ENCODE peak calls at places on chromosomes 2 and 18, in four cellular contexts. I is stomach, D is A549, S is spleen. P is an unnamed sample.

GRCh38 chr2:124763611-124764010 is 738.5 kb downstream of the CNTNAP5 start:
- DNase-seq in I (no peak), D (no peak), S (no peak), P (no peak)

GRCh38 chr2:105509271-105510086 is 110.6 kb upstream of the FHL2 start:
- DNase-seq in I (no peak), D (no peak), S (no peak), P (no peak)

GRCh38 chr2:227033471-227034148 is 130.4 kb downstream of the COL4A4 start:
- DNase-seq in I (peak), D (peak), S (peak), P (peak)

GRCh38 chr2:215136669-215137328 is 1.6 kb downstream of the ABCA12 start:
- DNase-seq in I (no peak), D (no peak), S (no peak), P (no peak)

GRCh38 chr18:59067873-59068272 is 71.8 kb upstream of the SEC11C start:
- DNase-seq in I (peak), D (peak), S (no peak), P (no peak)

GRCh38 chr2:1886405-1886992 is 142.2 kb upstream of the PXDN start:
- DNase-seq in I (peak), D (peak), S (no peak), P (peak)

GRCh38 chr2:96329416-96329815 is 4.3 kb downstream of the ITPRIPL1 start:
- DNase-seq in I (no peak), D (no peak), S (no peak), P (peak)

GRCh38 chr2:20962939-20963543 is 80.8 kb downstream of the APOB start:
- DNase-seq in I (peak), D (peak), S (peak), P (peak)

GRCh38 chr2:118527571-118527970 is 319.9 kb downstream of the EN1 start:
- DNase-seq in I (no peak), D (no peak), S (no peak), P (no peak)

GRCh38 chr2:100780203-100781008 is 39.5 kb upstream of the NPAS2 start:
- DNase-seq in I (no peak), D (peak), S (no peak), P (peak)

GRCh38 chr2:155377178-155377780 is 678.8 kb downstream of the KCNJ3 start:
- DNase-seq in I (no peak), D (peak), S (no peak), P (no peak)

GRCh38 chr2:151638188-151638933 is 95.9 kb downstream of the NEB start:
- DNase-seq in I (no peak), D (peak), S (no peak), P (no peak)

GRCh38 chr18:25445430-25445829 is 93.5 kb upstream of the ZNF521 start:
- DNase-seq in I (no peak), D (no peak), S (no peak), P (no peak)

GRCh38 chr2:104708967-104709366 is 144.9 kb upstream of the POU3F3 start:
- DNase-seq in I (no peak), D (no peak), S (no peak), P (no peak)

GRCh38 chr2:42450136-42450535 is 43.6 kb downstream of the KCNG3 start:
- DNase-seq in I (no peak), D (no peak), S (no peak), P (peak)

GRCh38 chr18:6058941-6059340 is 163.6 kb upstream of the TMEM200C start:
- DNase-seq in I (no peak), D (no peak), S (no peak), P (no peak)

GRCh38 chr2:69559696-69560482 is 83.7 kb downstream of the AAK1 start:
- DNase-seq in I (no peak), D (peak), S (no peak), P (no peak)

GRCh38 chr2:60516383-60516811 is 37.1 kb downstream of the BCL11A start:
- DNase-seq in I (no peak), D (peak), S (no peak), P (no peak)

GRCh38 chr2:149657393-149657792 is 69.8 kb upstream of the MMADHC start:
- DNase-seq in I (no peak), D (no peak), S (no peak), P (no peak)

GRCh38 chr2:60932954-60933353 is 51.6 kb downstream of the REL start:
- DNase-seq in I (no peak), D (no peak), S (no peak), P (no peak)

GRCh38 chr2:69490486-69490885 is 53.3 kb upstream of the NFU1 start:
- DNase-seq in I (no peak), D (no peak), S (no peak), P (no peak)

GRCh38 chr2:213187833-213188532 is 36.6 kb upstream of the IKZF2 start:
- DNase-seq in I (no peak), D (peak), S (no peak), P (peak)

GRCh38 chr2:70190086-70190412 is 770 bp downstream of the C2orf42 start:
- DNase-seq in I (no peak), D (no peak), S (no peak), P (no peak)

GRCh38 chr2:111903516-111903915 is 5.1 kb downstream of the MERTK start:
- DNase-seq in I (no peak), D (no peak), S (no peak), P (no peak)

GRCh38 chr2:70468898-70469297 is 84.7 kb downstream of the TGFA start:
- DNase-seq in I (no peak), D (no peak), S (no peak), P (no peak)

GRCh38 chr2:221529943-221530652 is 42.0 kb downstream of the EPHA4 start:
- DNase-seq in I (no peak), D (peak), S (no peak), P (peak)

GRCh38 chr2:21552999-21553398 is 429.2 kb downstream of the TDRD15 start:
- DNase-seq in I (no peak), D (no peak), S (no peak), P (no peak)

GRCh38 chr2:113131343-113131933 is 4.0 kb downstream of the IL1RN start:
- DNase-seq in I (no peak), D (no peak), S (no peak), P (no peak)

GRCh38 chr2:56170536-56170935 is 13.3 kb upstream of the CCDC85A start:
- DNase-seq in I (no peak), D (no peak), S (no peak), P (no peak)

GRCh38 chr18:10299686-10300085 is 154.7 kb upstream of the APCDD1 start:
- DNase-seq in I (no peak), D (no peak), S (no peak), P (no peak)

GRCh38 chr2:32553829-32554432 is 73.9 kb upstream of the TTC27 start:
- DNase-seq in I (no peak), D (peak), S (no peak), P (peak)

GRCh38 chr2:233072838-233073237 is 12.7 kb downstream of the INPP5D start:
- DNase-seq in I (peak), D (no peak), S (peak), P (no peak)

GRCh38 chr2:230410861-230411464 is 5.0 kb upstream of the SP100 start:
- DNase-seq in I (no peak), D (no peak), S (peak), P (no peak)

DNA sequence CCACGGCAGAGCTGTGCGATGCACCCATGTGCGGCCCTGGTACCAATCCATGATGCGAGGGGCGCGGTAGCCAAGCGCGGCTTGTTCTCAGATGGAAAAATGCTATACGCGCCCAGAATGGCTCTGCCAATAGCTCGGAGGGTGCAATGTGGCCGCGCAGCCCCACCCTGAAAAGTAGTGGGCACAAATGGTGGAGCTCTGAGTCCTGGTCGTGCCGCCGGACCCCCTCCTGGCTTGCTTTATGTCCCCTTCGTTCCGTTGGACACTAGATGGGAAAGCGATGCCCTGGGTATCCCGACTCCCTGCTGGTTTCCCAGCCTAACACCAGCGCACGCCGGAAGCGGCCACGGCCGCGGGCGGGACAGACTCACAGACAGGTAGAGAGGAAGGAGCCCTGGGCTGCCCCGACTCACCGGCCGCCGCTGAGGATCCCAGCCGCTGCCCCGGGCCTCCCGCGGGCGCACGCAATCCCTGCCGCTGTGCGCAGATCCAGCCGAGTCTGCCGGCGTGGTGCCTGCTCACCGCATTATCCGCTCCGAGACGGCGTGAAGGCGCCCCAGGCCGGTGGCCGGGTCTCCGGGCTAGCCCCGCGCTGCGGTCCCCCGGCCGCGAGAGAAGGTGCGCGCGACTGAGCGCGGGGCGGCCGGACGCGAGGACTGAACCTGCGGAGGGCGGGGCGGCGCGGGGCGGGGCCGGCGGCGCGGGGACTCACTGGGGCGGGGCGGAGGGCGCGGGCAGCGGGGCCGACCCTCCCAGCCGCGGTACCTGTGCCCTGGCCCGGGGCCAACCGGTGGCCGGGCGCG is at the start of gene CDC42EP3:
- DNase-seq in I (peak), D (peak), S (peak), P (peak)
- TF ChIP-seq POLR2A in I (no peak), D (peak), S (peak), P (peak)

DNA sequence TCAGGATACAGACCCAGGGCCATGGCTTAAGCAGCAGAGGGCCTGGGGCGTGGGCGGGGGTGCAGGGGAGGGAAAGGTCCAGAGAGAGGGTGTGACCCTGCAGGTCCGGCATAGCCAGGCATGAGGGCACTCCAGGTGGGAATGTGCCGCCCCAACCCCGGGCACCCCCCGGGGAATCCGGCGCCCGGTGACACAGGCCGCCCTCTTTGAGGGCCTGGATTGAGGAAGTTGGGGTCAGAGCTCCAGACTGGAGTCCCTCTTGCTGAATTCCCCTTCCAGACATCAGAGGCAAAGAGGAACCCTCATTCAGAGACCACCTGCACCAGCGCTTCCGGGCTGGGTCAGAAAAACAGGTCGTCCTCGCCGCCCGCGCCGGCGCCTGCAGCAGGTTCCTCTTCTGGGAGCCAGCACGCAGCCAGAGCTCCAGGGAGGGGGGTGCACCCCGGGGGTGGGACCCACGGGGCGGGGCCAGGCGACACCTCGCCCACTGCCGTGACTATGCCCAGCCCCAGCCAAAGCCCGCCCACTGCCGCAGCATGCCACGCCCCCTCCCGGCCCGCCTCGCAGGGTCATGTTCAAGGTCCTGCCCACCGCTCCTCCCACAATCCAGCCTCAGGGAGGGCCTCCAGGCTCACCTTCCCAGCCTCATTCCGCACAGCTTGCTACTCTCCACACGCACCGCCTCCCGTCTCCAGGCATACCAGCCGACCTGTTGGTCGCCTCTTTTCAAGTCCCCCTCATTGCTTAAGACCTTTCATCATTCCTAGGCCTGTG is 98.3 kb upstream of the ID2 start:
- DNase-seq in I (peak), D (peak), S (peak), P (no peak)
- TF ChIP-seq POLR2A in I (no peak), D (no peak), S (no peak), P (no peak)

GRCh38 chr2:76567478-76567877 is 856.8 kb upstream of the GCFC2 start:
- DNase-seq in I (no peak), D (no peak), S (no peak), P (no peak)
- TF ChIP-seq POLR2A in I (no peak), D (no peak), S (no peak), P (no peak)

DNA sequence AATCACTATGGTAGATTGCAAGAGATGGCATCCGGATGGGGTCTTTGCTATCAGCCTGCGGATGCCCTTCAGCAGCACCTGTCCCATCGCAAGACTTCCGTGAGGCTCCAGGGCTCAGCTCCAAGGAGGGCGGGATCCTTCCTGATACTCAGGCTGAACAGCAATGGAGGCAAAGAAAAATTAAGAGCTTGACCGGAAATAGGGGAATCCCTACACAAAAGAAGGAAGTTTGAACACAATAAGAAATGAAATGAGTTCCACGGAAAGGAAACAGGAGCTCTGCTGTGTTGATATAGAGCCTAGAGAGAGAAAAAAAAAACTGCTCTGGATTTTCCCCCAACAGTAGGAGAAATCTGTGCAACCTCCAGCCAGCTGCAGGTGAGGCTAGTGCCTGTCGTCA is 91.9 kb downstream of the ARL4C start:
- DNase-seq in I (no peak), D (no peak), S (no peak), P (no peak)
- TF ChIP-seq POLR2A in I (no peak), D (no peak), S (no peak), P (no peak)

GRCh38 chr2:169798718-169799495 is at the start of gene SSB:
- DNase-seq in I (peak), D (peak), S (peak), P (peak)
- TF ChIP-seq POLR2A in I (no peak), D (peak), S (peak), P (peak)

GRCh38 chr2:29377788-29378187 is 262.6 kb downstream of the CLIP4 start:
- DNase-seq in I (no peak), D (no peak), S (no peak), P (no peak)

GRCh38 chr2:29372185-29372584 is 257.0 kb downstream of the CLIP4 start:
- DNase-seq in I (no peak), D (no peak), S (no peak), P (no peak)

GRCh38 chr2:29370581-29371125 is 255.4 kb downstream of the CLIP4 start:
- DNase-seq in I (no peak), D (no peak), S (no peak), P (no peak)

GRCh38 chr2:29376541-29376940 is 261.3 kb downstream of the CLIP4 start:
- DNase-seq in I (no peak), D (no peak), S (no peak), P (no peak)

DNA sequence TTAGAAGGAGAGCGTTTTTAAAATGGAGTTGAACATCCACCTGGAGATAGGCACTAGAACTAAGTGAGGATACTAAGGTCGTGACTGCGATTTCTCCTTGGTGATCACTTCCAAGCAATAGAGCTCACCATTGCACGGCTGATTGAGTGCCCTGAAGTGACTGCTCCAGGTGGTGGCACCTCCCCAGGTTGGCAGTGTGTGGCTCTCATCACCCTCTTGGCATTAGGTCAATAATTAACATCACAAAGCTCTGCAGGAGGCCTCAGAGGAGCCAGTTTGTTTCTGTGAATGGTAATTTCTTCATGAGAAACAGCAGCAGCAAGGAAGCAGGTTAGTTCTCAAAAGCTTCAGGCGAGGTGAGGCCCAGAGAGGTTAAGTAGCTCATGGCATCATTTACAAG is 259.6 kb downstream of the CLIP4 start:
- DNase-seq in I (no peak), D (no peak), S (no peak), P (no peak)
- TF ChIP-seq POLR2A in I (no peak), D (no peak), S (no peak), P (no peak)

GRCh38 chr2:73984922-73985317 is 210 bp downstream of the TET3 start:
- DNase-seq in I (peak), D (peak), S (no peak), P (no peak)
- TF ChIP-seq POLR2A in I (no peak), D (peak), S (no peak), P (no peak)

P was measured in H54.